ENCODE peak calls at places on chromosome 2, in ten cellular contexts. One of them, this sample, is unnamed.

GRCh38 chr2:216170362-216170761 is 61.2 kb downstream of the XRCC5 start:
- DNase-seq in adrenal gland: no peak
- DNase-seq in tibial nerve: no peak
- DNase-seq in sigmoid colon: no peak
- DNase-seq in pancreas: no peak
- DNase-seq in CD8-positive, alpha-beta T cell: no peak
- DNase-seq in MM.1S: no peak
- DNase-seq in tibial artery: no peak
- DNase-seq in Panc1: no peak
- DNase-seq in heart right ventricle: no peak
- DNase-seq in this sample: no peak

GRCh38 chr2:70942900-70943871 is 7.5 kb downstream of the ATP6V1B1 start:
- DNase-seq in heart right ventricle: no peak
- DNase-seq in pancreas: no peak
- DNase-seq in CD8-positive, alpha-beta T cell: no peak
- DNase-seq in adrenal gland: no peak
- DNase-seq in sigmoid colon: peak; percentile 58
- DNase-seq in MM.1S: no peak
- DNase-seq in tibial artery: peak; percentile 51
- DNase-seq in Panc1: no peak
- DNase-seq in tibial nerve: no peak
- DNase-seq in this sample: no peak

GRCh38 chr2:128304715-128305554 is 13.7 kb downstream of the HS6ST1 start:
- DNase-seq in CD8-positive, alpha-beta T cell: no peak
- DNase-seq in tibial artery: no peak
- DNase-seq in sigmoid colon: peak; percentile 96
- DNase-seq in heart right ventricle: peak; percentile 87
- DNase-seq in Panc1: no peak
- DNase-seq in tibial nerve: peak; percentile 48
- DNase-seq in adrenal gland: peak; percentile 96
- DNase-seq in pancreas: peak; percentile 84
- DNase-seq in MM.1S: peak; percentile 3
- DNase-seq in this sample: no peak

GRCh38 chr2:84919885-84920580 is 14.6 kb downstream of the TMSB10 start:
- DNase-seq in Panc1: peak; percentile 92
- DNase-seq in adrenal gland: peak; percentile 86
- DNase-seq in tibial nerve: peak; percentile 64
- DNase-seq in tibial artery: no peak
- DNase-seq in heart right ventricle: peak; percentile 62
- DNase-seq in sigmoid colon: peak; percentile 77
- DNase-seq in CD8-positive, alpha-beta T cell: peak; percentile 50
- DNase-seq in MM.1S: no peak
- DNase-seq in pancreas: no peak
- DNase-seq in this sample: no peak

GRCh38 chr2:47225061-47225783 is 70.1 kb upstream of the STPG4 start:
- DNase-seq in sigmoid colon: peak; percentile 76
- DNase-seq in heart right ventricle: peak; percentile 82
- DNase-seq in tibial nerve: peak; percentile 10
- DNase-seq in adrenal gland: peak; percentile 91
- DNase-seq in MM.1S: no peak
- DNase-seq in tibial artery: peak; percentile 71
- DNase-seq in Panc1: peak; percentile 41
- DNase-seq in CD8-positive, alpha-beta T cell: no peak
- DNase-seq in pancreas: peak; percentile 79
- DNase-seq in this sample: peak; percentile 89

GRCh38 chr2:190466819-190467444 is 58.8 kb downstream of the MFSD6 start:
- DNase-seq in CD8-positive, alpha-beta T cell: no peak
- DNase-seq in pancreas: no peak
- DNase-seq in Panc1: no peak
- DNase-seq in tibial artery: no peak
- DNase-seq in MM.1S: no peak
- DNase-seq in adrenal gland: no peak
- DNase-seq in sigmoid colon: no peak
- DNase-seq in tibial nerve: no peak
- DNase-seq in heart right ventricle: no peak
- DNase-seq in this sample: no peak

GRCh38 chr2:37654932-37655331 is 16.5 kb downstream of the CDC42EP3 start:
- DNase-seq in tibial artery: no peak
- DNase-seq in adrenal gland: no peak
- DNase-seq in pancreas: no peak
- DNase-seq in sigmoid colon: no peak
- DNase-seq in heart right ventricle: no peak
- DNase-seq in MM.1S: peak; percentile 97
- DNase-seq in CD8-positive, alpha-beta T cell: no peak
- DNase-seq in tibial nerve: no peak
- DNase-seq in Panc1: no peak
- DNase-seq in this sample: no peak

GRCh38 chr2:219128401-219128800 is 32.2 kb downstream of the NHEJ1 start:
- DNase-seq in sigmoid colon: no peak
- DNase-seq in Panc1: no peak
- DNase-seq in tibial artery: no peak
- DNase-seq in tibial nerve: no peak
- DNase-seq in MM.1S: no peak
- DNase-seq in CD8-positive, alpha-beta T cell: no peak
- DNase-seq in heart right ventricle: no peak
- DNase-seq in pancreas: no peak
- DNase-seq in adrenal gland: no peak
- DNase-seq in this sample: no peak

GRCh38 chr2:202161106-202161836 is 77.1 kb downstream of the SUMO1 start:
- DNase-seq in sigmoid colon: no peak
- DNase-seq in tibial artery: no peak
- DNase-seq in pancreas: no peak
- DNase-seq in tibial nerve: no peak
- DNase-seq in CD8-positive, alpha-beta T cell: no peak
- DNase-seq in heart right ventricle: peak; percentile 23
- DNase-seq in MM.1S: no peak
- DNase-seq in Panc1: no peak
- DNase-seq in adrenal gland: no peak
- DNase-seq in this sample: no peak

GRCh38 chr2:195633974-195634373 is 23.1 kb upstream of the SLC39A10 start:
- DNase-seq in pancreas: no peak
- DNase-seq in Panc1: no peak
- DNase-seq in CD8-positive, alpha-beta T cell: no peak
- DNase-seq in sigmoid colon: no peak
- DNase-seq in heart right ventricle: no peak
- DNase-seq in adrenal gland: no peak
- DNase-seq in MM.1S: no peak
- DNase-seq in tibial nerve: no peak
- DNase-seq in tibial artery: no peak
- DNase-seq in this sample: no peak

DNA sequence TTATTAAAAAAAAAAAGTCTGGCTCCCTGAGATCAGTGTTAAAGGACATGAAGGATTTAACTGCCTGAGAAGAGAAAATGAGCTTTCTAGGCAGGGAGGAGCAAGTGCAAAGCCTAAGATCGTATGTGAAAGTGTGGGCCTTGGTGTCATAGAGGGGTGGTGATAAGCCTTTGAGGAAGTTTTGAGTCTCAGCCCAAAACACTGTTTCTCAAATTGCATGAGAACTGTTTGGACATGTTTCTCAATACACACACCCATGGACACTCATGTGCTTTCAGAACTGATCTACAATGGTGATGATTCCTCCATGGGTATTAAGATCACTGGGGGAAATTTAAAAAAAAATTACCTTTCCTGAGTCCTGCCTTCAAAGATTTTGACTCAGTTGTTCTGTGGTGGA is 336.7 kb upstream of the RND3 start:
- DNase-seq in sigmoid colon: no peak
- DNase-seq in MM.1S: no peak
- DNase-seq in pancreas: no peak
- DNase-seq in heart right ventricle: no peak
- DNase-seq in tibial nerve: no peak
- DNase-seq in tibial artery: no peak
- DNase-seq in Panc1: no peak
- DNase-seq in adrenal gland: no peak
- DNase-seq in CD8-positive, alpha-beta T cell: no peak
- DNase-seq in this sample: no peak
- H3K27me3 ChIP-seq in sigmoid colon: no peaks in the 10 kb centered on the region
- H3K27me3 ChIP-seq in MM.1S: no peaks in the 10 kb centered on the region
- H3K27me3 ChIP-seq in pancreas: no peaks in the 10 kb centered on the region
- H3K27me3 ChIP-seq in heart right ventricle: no peaks in the 10 kb centered on the region
- H3K27me3 ChIP-seq in tibial nerve: no peaks in the 10 kb centered on the region
- H3K27me3 ChIP-seq in tibial artery: no peaks in the 10 kb centered on the region
- H3K27me3 ChIP-seq in Panc1: no peaks in the 10 kb centered on the region
- H3K27me3 ChIP-seq in adrenal gland: no peaks in the 10 kb centered on the region
- H3K27me3 ChIP-seq in CD8-positive, alpha-beta T cell: no peaks in the 10 kb centered on the region
- H3K27me3 ChIP-seq in this sample: no peaks in the 10 kb centered on the region

GRCh38 chr2:10897956-10898355 is 13.8 kb upstream of the KCNF1 start:
- DNase-seq in tibial artery: peak; percentile 7
- DNase-seq in heart right ventricle: no peak
- DNase-seq in CD8-positive, alpha-beta T cell: no peak
- DNase-seq in MM.1S: no peak
- DNase-seq in sigmoid colon: no peak
- DNase-seq in pancreas: no peak
- DNase-seq in adrenal gland: no peak
- DNase-seq in Panc1: no peak
- DNase-seq in tibial nerve: no peak
- DNase-seq in this sample: no peak

GRCh38 chr2:10901160-10901559 is 10.6 kb upstream of the KCNF1 start:
- DNase-seq in tibial nerve: no peak
- DNase-seq in tibial artery: peak; percentile 45
- DNase-seq in Panc1: no peak
- DNase-seq in adrenal gland: no peak
- DNase-seq in MM.1S: no peak
- DNase-seq in CD8-positive, alpha-beta T cell: no peak
- DNase-seq in sigmoid colon: no peak
- DNase-seq in pancreas: no peak
- DNase-seq in heart right ventricle: no peak
- DNase-seq in this sample: no peak

GRCh38 chr2:10903861-10904210 is 7.9 kb upstream of the KCNF1 start:
- DNase-seq in pancreas: no peak
- DNase-seq in MM.1S: no peak
- DNase-seq in Panc1: no peak
- DNase-seq in heart right ventricle: no peak
- DNase-seq in tibial artery: no peak
- DNase-seq in adrenal gland: no peak
- DNase-seq in tibial nerve: no peak
- DNase-seq in sigmoid colon: no peak
- DNase-seq in CD8-positive, alpha-beta T cell: no peak
- DNase-seq in this sample: no peak

GRCh38 chr2:10901565-10901964 is 10.2 kb upstream of the KCNF1 start:
- DNase-seq in heart right ventricle: no peak
- DNase-seq in CD8-positive, alpha-beta T cell: no peak
- DNase-seq in MM.1S: no peak
- DNase-seq in sigmoid colon: no peak
- DNase-seq in tibial nerve: no peak
- DNase-seq in adrenal gland: no peak
- DNase-seq in Panc1: no peak
- DNase-seq in pancreas: no peak
- DNase-seq in tibial artery: peak; percentile 7
- DNase-seq in this sample: no peak

GRCh38 chr2:10900216-10901109 is 11.3 kb upstream of the KCNF1 start:
- DNase-seq in CD8-positive, alpha-beta T cell: no peak
- DNase-seq in Panc1: no peak
- DNase-seq in MM.1S: no peak
- DNase-seq in pancreas: no peak
- DNase-seq in sigmoid colon: no peak
- DNase-seq in tibial artery: peak; percentile 48
- DNase-seq in adrenal gland: no peak
- DNase-seq in heart right ventricle: no peak
- DNase-seq in tibial nerve: no peak
- DNase-seq in this sample: peak; percentile 51
- TF ChIP-seq CTCF in CD8-positive, alpha-beta T cell: no peak
- TF ChIP-seq CTCF in Panc1: peak; percentile 65
- TF ChIP-seq CTCF in MM.1S: peak; percentile 30
- TF ChIP-seq CTCF in pancreas: no peak
- TF ChIP-seq CTCF in sigmoid colon: peak; percentile 46
- TF ChIP-seq CTCF in tibial artery: no peak
- TF ChIP-seq CTCF in adrenal gland: no peak
- TF ChIP-seq CTCF in heart right ventricle: no peak
- TF ChIP-seq CTCF in tibial nerve: no peak
- TF ChIP-seq CTCF in this sample: peak; percentile 67

DNA sequence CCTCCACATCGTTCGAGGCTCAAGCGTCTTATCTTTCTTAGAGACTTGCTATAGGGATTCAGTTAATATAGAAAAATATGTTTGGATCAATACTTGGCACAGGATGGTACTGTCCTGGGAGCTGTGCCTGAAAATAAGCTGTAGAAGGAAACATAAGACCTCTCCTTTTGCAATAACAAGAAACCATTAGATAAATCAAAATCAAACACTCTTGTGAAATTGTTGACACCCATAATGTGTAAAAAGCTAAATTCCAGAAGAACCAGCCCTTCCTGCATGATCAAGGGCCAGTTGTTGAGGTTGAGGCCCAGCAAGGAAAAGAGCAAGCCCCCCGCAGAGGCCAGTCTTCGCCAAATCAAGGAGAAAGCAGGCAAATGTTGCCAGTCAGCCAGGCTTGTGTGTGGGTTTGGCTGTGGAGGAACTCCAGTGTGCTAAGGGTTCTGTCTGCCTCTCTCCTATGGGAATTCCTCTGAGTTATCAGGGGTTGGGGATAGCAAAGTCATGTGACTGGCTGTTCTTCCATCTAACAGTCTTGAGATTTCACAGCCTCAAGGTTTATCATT is 185.7 kb downstream of the ACKR3 start:
- DNase-seq in MM.1S: no peak
- DNase-seq in adrenal gland: no peak
- DNase-seq in pancreas: no peak
- DNase-seq in CD8-positive, alpha-beta T cell: no peak
- DNase-seq in tibial artery: no peak
- DNase-seq in sigmoid colon: no peak
- DNase-seq in Panc1: no peak
- DNase-seq in heart right ventricle: no peak
- DNase-seq in tibial nerve: no peak
- DNase-seq in this sample: no peak
- H3K4me1 ChIP-seq in MM.1S: no peaks in the 10 kb centered on the region
- H3K4me1 ChIP-seq in adrenal gland: no peaks in the 10 kb centered on the region
- H3K4me1 ChIP-seq in pancreas: peaks cover 2% of the 10 kb centered on the region
- H3K4me1 ChIP-seq in CD8-positive, alpha-beta T cell: no peaks in the 10 kb centered on the region
- H3K4me1 ChIP-seq in tibial artery: no peaks in the 10 kb centered on the region
- H3K4me1 ChIP-seq in sigmoid colon: no peaks in the 10 kb centered on the region
- H3K4me1 ChIP-seq in Panc1: no peaks in the 10 kb centered on the region
- H3K4me1 ChIP-seq in heart right ventricle: peaks cover 13% of the 10 kb centered on the region
- H3K4me1 ChIP-seq in tibial nerve: no peaks in the 10 kb centered on the region
- H3K4me1 ChIP-seq in this sample: no peaks in the 10 kb centered on the region

GRCh38 chr2:242035858-242036652 is 166.5 kb downstream of the RTP5 start:
- DNase-seq in tibial artery: no peak
- DNase-seq in pancreas: peak; percentile 41
- DNase-seq in CD8-positive, alpha-beta T cell: no peak
- DNase-seq in sigmoid colon: peak; percentile 33
- DNase-seq in Panc1: no peak
- DNase-seq in tibial nerve: no peak
- DNase-seq in MM.1S: no peak
- DNase-seq in heart right ventricle: no peak
- DNase-seq in adrenal gland: no peak
- DNase-seq in this sample: no peak
- H3K27me3 ChIP-seq in tibial artery: peaks cover 53% of the 10 kb centered on the region
- H3K27me3 ChIP-seq in pancreas: no peaks in the 10 kb centered on the region
- H3K27me3 ChIP-seq in CD8-positive, alpha-beta T cell: no peaks in the 10 kb centered on the region
- H3K27me3 ChIP-seq in sigmoid colon: peaks cover 28% of the 10 kb centered on the region
- H3K27me3 ChIP-seq in Panc1: peaks cover 3% of the 10 kb centered on the region
- H3K27me3 ChIP-seq in tibial nerve: no peaks in the 10 kb centered on the region
- H3K27me3 ChIP-seq in MM.1S: peaks cover 50% of the 10 kb centered on the region
- H3K27me3 ChIP-seq in heart right ventricle: peaks cover 43% of the 10 kb centered on the region
- H3K27me3 ChIP-seq in adrenal gland: peaks cover 4% of the 10 kb centered on the region
- H3K27me3 ChIP-seq in this sample: peaks cover 6% of the 10 kb centered on the region